ENCODE peak calls at places on chromosomes 6 and 20, in nine cellular contexts. Q, W, I, N, F, J, O, H and X are unnamed samples.

GRCh38 chr6:27138837-27139752 is 108.4 kb upstream of the PRSS16 start:
- DNase-seq in W (no peak), Q (peak), N (peak), H (peak), O (no peak), J (peak), F (peak), I (peak), X (no peak)

GRCh38 chr20:46303176-46303956 is 4.9 kb downstream of the CDH22 start:
- DNase-seq in N (no peak), F (no peak), Q (no peak), H (no peak), I (no peak), W (no peak), O (no peak), J (no peak), X (no peak)

GRCh38 chr6:4320860-4321259 is 185.5 kb upstream of the ECI2 start:
- DNase-seq in I (no peak), W (peak), H (no peak), J (no peak), N (no peak), F (peak), Q (no peak), O (no peak), X (no peak)

GRCh38 chr6:134034478-134034877 is 17.9 kb downstream of the SLC2A12 start:
- DNase-seq in O (no peak), F (no peak), H (no peak), W (no peak), J (no peak), I (no peak), N (no peak), Q (no peak), X (no peak)

GRCh38 chr20:57996465-57996864 is 232.0 kb downstream of the ANKRD60 start:
- DNase-seq in F (no peak), I (no peak), Q (no peak), N (no peak), H (no peak), J (no peak), O (no peak), W (no peak), X (no peak)

GRCh38 chr20:33211817-33212424 is 5.2 kb upstream of the BPIFA3 start:
- DNase-seq in I (peak), N (peak), Q (no peak), H (peak), O (no peak), W (peak), F (peak), J (peak), X (no peak)

GRCh38 chr6:66838764-66839163 is 1131.7 kb upstream of the EYS start:
- DNase-seq in F (no peak), O (no peak), H (no peak), N (peak), W (no peak), I (no peak), Q (no peak), J (no peak), X (no peak)

GRCh38 chr6:155448823-155449789 is 6.5 kb downstream of the NOX3 start:
- DNase-seq in J (no peak), N (no peak), W (no peak), F (no peak), Q (no peak), H (no peak), O (no peak), I (no peak), X (no peak)

GRCh38 chr6:32623693-32624092 is 13.5 kb upstream of the HLA-DQA1 start:
- DNase-seq in J (peak), I (no peak), H (no peak), F (no peak), W (no peak), O (no peak), N (no peak), Q (no peak), X (no peak)

GRCh38 chr6:97394160-97394748 is 111.2 kb upstream of the MMS22L start:
- DNase-seq in J (peak), H (peak), W (peak), Q (no peak), O (no peak), I (peak), N (peak), F (peak), X (no peak)

GRCh38 chr20:22924036-22924737 is 110.9 kb upstream of the SSTR4 start:
- DNase-seq in Q (no peak), H (no peak), O (no peak), F (no peak), I (no peak), W (no peak), N (no peak), J (no peak), X (no peak)

GRCh38 chr20:6868864-6869263 is 101.4 kb downstream of the BMP2 start:
- DNase-seq in N (peak), H (no peak), W (no peak), I (no peak), J (no peak), O (no peak), Q (no peak), F (no peak), X (no peak)

GRCh38 chr20:19889011-19889953 is 127.9 kb upstream of the NAA20 start:
- DNase-seq in J (no peak), O (no peak), I (no peak), F (peak), H (no peak), N (no peak), Q (no peak), W (peak), X (no peak)

GRCh38 chr20:41078329-41078728 is 49.7 kb downstream of the TOP1 start:
- DNase-seq in Q (no peak), H (no peak), N (peak), I (no peak), W (peak), F (peak), J (no peak), O (no peak), X (no peak)

GRCh38 chr6:125807293-125807692 is 16.5 kb downstream of the NCOA7 start:
- DNase-seq in I (no peak), H (no peak), J (no peak), O (no peak), N (no peak), F (no peak), Q (no peak), W (no peak), X (no peak)

GRCh38 chr6:142322504-142323198 is 20.8 kb downstream of the ADGRG6 start:
- DNase-seq in O (no peak), I (no peak), N (no peak), F (no peak), Q (no peak), H (no peak), J (no peak), W (no peak), X (no peak)

GRCh38 chr6:131183427-131184095 is 48.3 kb downstream of the AKAP7 start:
- DNase-seq in H (no peak), J (no peak), I (no peak), Q (no peak), N (no peak), O (no peak), F (no peak), W (no peak), X (no peak)

GRCh38 chr20:50303573-50304500 is 113.2 kb downstream of the CEBPB start:
- DNase-seq in F (peak), I (peak), O (peak), Q (no peak), J (no peak), N (no peak), H (no peak), W (peak), X (no peak)

GRCh38 chr20:32978009-32978335 is 26.3 kb downstream of the SUN5 start:
- DNase-seq in I (no peak), Q (no peak), N (no peak), H (no peak), F (no peak), W (no peak), J (peak), O (no peak), X (no peak)

GRCh38 chr20:46936415-46937139 is 41.9 kb downstream of the EYA2 start:
- DNase-seq in J (no peak), I (no peak), F (no peak), O (no peak), Q (no peak), N (no peak), H (no peak), W (no peak), X (no peak)

GRCh38 chr6:151651639-151652038 is 155.8 kb upstream of the ESR1 start:
- DNase-seq in O (no peak), I (no peak), Q (no peak), F (no peak), W (no peak), H (no peak), J (no peak), N (no peak), X (no peak)
- TF ChIP-seq CTCF in O (no peak), I (no peak), Q (no peak), F (no peak), W (no peak), H (no peak), J (no peak), N (no peak), X (no peak)

GRCh38 chr6:157953580-157954091 is 28.0 kb upstream of the SYNJ2 start:
- DNase-seq in J (no peak), O (no peak), I (no peak), Q (no peak), H (no peak), F (no peak), W (no peak), N (no peak), X (no peak)

GRCh38 chr6:157956171-157956730 is 25.4 kb upstream of the SYNJ2 start:
- DNase-seq in H (no peak), O (no peak), Q (no peak), F (no peak), J (no peak), W (no peak), I (no peak), N (no peak), X (no peak)

GRCh38 chr6:157952751-157953479 is 28.7 kb upstream of the SYNJ2 start:
- DNase-seq in H (no peak), J (no peak), W (no peak), Q (no peak), O (no peak), I (no peak), F (peak), N (no peak), X (no peak)

GRCh38 chr6:157955675-157956074 is 26.0 kb upstream of the SYNJ2 start:
- DNase-seq in J (no peak), W (no peak), I (no peak), H (no peak), F (no peak), N (no peak), O (no peak), Q (no peak), X (no peak)

DNA sequence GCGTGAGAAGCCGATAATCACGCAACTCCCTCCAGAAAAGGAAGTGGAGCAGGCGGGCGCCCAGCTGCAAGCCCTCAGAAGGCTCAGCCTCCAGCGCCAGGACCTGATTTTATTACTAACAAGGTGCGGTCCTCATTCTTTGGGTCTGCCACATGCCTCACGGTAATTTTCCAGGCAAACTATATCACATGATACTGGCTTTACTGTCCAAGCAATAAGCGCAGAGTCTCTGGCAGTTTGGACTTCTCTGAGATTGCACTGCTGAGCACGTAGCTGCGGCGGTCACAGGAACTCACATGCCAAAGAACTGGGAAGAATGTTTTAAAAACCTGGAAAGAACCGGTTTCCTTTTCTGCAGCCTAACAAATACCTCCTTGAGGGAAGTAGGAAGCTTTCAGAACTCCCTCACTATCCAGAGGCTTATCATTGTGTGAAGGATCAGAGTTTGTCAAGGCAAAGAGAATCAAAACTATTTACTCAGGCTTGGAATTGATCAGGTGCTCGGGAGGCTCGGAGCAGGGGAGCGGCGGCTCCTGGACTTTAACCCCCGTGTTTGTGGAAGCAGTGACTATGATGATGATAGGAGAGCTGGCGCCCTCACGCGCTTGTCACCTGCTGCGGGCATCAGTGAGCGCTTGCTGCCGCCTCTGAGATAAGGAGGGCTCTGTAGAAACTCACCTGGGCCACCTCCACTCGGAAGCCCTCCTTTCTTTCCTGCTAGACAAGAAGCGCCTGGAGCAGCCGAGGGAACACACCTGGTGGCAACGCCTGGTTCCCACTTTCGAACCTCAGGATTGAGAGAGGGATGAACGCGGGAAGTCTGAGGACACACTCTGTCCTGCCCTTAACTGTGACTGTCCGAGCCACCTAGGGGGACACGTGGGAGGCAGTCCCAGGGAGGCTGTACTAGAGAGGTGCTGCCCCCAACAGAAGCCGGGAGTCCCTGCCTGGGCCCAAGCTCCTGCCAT is 27.2 kb upstream of the SYNJ2 start:
- DNase-seq in H (no peak), J (no peak), O (no peak), I (no peak), W (peak), Q (no peak), N (no peak), F (no peak), X (no peak)
- TF ChIP-seq CTCF in H (no peak), J (no peak), O (no peak), I (no peak), W (no peak), Q (no peak), N (no peak), F (no peak), X (no peak)

GRCh38 chr6:108838101-108838717 is 10.0 kb upstream of the ARMC2 start:
- DNase-seq in H (no peak), F (no peak), Q (no peak), W (peak), I (peak), J (no peak), O (no peak), N (no peak), X (no peak)
- TF ChIP-seq CTCF in H (no peak), F (peak), Q (no peak), W (peak), I (no peak), J (no peak), O (no peak), N (peak), X (peak)

DNA sequence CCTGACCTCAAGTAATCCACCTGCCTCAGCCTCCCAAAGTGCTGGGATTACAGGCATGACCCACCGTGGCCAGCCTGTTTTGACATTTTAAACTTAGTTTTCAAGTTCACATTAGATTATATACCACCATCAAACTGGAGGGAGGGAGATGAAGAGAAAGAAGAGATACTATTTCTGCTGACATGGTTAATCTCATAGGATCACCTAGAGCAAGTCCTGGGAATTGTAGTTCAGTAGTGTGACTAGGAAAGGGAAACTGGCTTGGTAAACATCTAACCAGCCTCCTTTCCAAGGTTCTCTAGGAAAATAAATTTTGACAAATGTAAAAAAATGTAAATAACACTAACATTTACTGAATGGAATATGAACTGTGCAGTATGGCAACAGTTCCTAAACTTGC is 120.5 kb upstream of the ASCC3 start:
- DNase-seq in O (no peak), N (no peak), I (no peak), H (no peak), F (no peak), W (no peak), J (no peak), Q (no peak), X (no peak)
- TF ChIP-seq CTCF in O (no peak), N (no peak), I (no peak), H (no peak), F (no peak), W (no peak), J (no peak), Q (no peak), X (no peak)

GRCh38 chr6:114277220-114277619 is 65.6 kb downstream of the HS3ST5 start:
- DNase-seq in Q (no peak), H (no peak), O (no peak), F (no peak), I (no peak), N (no peak), W (no peak), J (no peak), X (no peak)

GRCh38 chr6:114271405-114271804 is 71.4 kb downstream of the HS3ST5 start:
- DNase-seq in W (no peak), H (no peak), F (no peak), I (no peak), N (no peak), J (no peak), O (no peak), Q (no peak), X (no peak)

GRCh38 chr6:114267897-114268296 is 74.9 kb downstream of the HS3ST5 start:
- DNase-seq in F (no peak), H (no peak), W (no peak), O (no peak), I (no peak), J (no peak), N (no peak), Q (no peak), X (no peak)

GRCh38 chr6:114272582-114272981 is 70.2 kb downstream of the HS3ST5 start:
- DNase-seq in F (no peak), Q (no peak), I (no peak), H (no peak), N (no peak), O (no peak), W (no peak), J (no peak), X (no peak)
- TF ChIP-seq CTCF in F (no peak), Q (no peak), I (no peak), H (no peak), N (no peak), O (no peak), W (no peak), J (no peak), X (no peak)

DNA sequence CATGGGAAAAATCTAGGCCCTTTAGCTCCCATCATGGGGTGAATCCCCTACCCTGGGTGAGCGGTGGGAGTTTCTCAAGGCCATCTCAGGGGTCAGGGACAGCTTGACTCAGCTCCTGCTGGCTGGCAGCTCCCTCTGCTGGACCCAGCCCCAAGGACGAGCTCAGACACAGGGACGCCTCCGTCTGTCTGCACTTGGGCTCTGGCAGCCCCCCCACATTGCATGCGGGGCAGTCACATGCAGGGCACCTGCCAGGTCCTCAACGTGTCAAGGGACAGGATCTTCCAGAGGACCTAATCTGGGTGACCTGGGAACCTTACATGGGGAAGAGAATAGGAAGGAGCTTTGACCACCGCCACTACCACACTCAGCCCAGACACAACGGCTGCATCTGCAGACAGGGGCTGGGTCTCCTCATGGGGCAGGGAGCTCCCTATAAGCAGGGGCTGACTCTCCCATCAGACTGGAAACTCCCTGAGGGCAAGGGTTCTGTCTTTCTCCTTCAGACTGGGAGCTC is 173.4 kb downstream of the MRPL14 start:
- DNase-seq in H (no peak), J (no peak), Q (no peak), F (no peak), W (peak), N (no peak), I (peak), O (no peak), X (no peak)
- TF ChIP-seq CTCF in H (peak), J (no peak), Q (no peak), F (peak), W (peak), N (no peak), I (no peak), O (no peak), X (peak)